ENCODE peak calls at places on chromosomes 13 and 19, in five cellular contexts. C is GM18507, E is putamen, W is left cardiac atrium, U is psoas muscle. A is an unnamed sample.
A peak's percentile ranks its signal among the peaks of the same experiment; 100 is the strongest.

GRCh38 chr13:102852556-102852955 is 6.7 kb downstream of the ERCC5 start:
- DNase-seq in C (no peak), E (no peak), W (no peak), U (no peak), A (no peak)

GRCh38 chr13:45370922-45371406 is 30.0 kb upstream of the TPT1 start:
- DNase-seq in C (peak; percentile 49), E (peak; percentile 15), W (peak; percentile 83), U (peak; percentile 80), A (peak; percentile 24)

GRCh38 chr13:32964987-32965386 is 51.2 kb upstream of the KL start:
- DNase-seq in C (no peak), E (no peak), W (no peak), U (no peak), A (no peak)

GRCh38 chr13:50116430-50116973 is 101.3 kb downstream of the KCNRG start:
- DNase-seq in C (no peak), E (no peak), W (no peak), U (no peak), A (no peak)

GRCh38 chr13:109744512-109745051 is 41.8 kb downstream of the IRS2 start:
- DNase-seq in C (no peak), E (no peak), W (peak; percentile 79), U (peak; percentile 32), A (peak; percentile 60)

GRCh38 chr13:77002590-77003190 is 10.8 kb downstream of the CLN5 start:
- DNase-seq in C (no peak), E (no peak), W (no peak), U (no peak), A (peak; percentile 43)

GRCh38 chr19:49151339-49152217 is 3.6 kb downstream of the HRC start:
- DNase-seq in C (no peak), E (no peak), W (peak; percentile 73), U (peak; percentile 80), A (no peak)

GRCh38 chr19:50803633-50804419 is 13.6 kb downstream of the ACP4 start:
- DNase-seq in C (no peak), E (no peak), W (no peak), U (no peak), A (peak; percentile 10)

GRCh38 chr19:29432677-29433076 is 93.1 kb upstream of the VSTM2B start:
- DNase-seq in C (no peak), E (no peak), W (no peak), U (no peak), A (no peak)

GRCh38 chr13:65932587-65933239 is 1297.4 kb downstream of the PCDH9 start:
- DNase-seq in C (no peak), E (no peak), W (no peak), U (no peak), A (no peak)

GRCh38 chr19:412356-413355 is 3.7 kb upstream of the C2CD4C start:
- DNase-seq in C (no peak), E (no peak), W (peak; percentile 18), U (no peak), A (no peak)

GRCh38 chr13:46624821-46625220 is 71.9 kb downstream of the LRCH1 start:
- DNase-seq in C (no peak), E (no peak), W (no peak), U (no peak), A (no peak)

GRCh38 chr13:41546372-41547252 is 89.3 kb downstream of the RGCC start:
- DNase-seq in C (no peak), E (peak; percentile 37), W (no peak), U (no peak), A (peak; percentile 47)

GRCh38 chr13:20398459-20398858 is 127.2 kb downstream of the CRYL1 start:
- DNase-seq in C (no peak), E (no peak), W (no peak), U (no peak), A (no peak)

GRCh38 chr19:51402117-51402516 is 11.7 kb upstream of the C19orf84 start:
- DNase-seq in C (no peak), E (no peak), W (no peak), U (no peak), A (no peak)

GRCh38 chr19:34128558-34129250 is 43.6 kb upstream of the LSM14A start:
- DNase-seq in C (no peak), E (no peak), W (no peak), U (no peak), A (no peak)

GRCh38 chr19:5991244-5991838 is 13.4 kb upstream of the RANBP3 start:
- DNase-seq in C (no peak), E (no peak), W (no peak), U (no peak), A (no peak)

GRCh38 chr19:5064896-5065295 is 96.0 kb downstream of the KDM4B start:
- DNase-seq in C (no peak), E (no peak), W (no peak), U (no peak), A (no peak)

GRCh38 chr13:60562081-60562764 is 165.2 kb downstream of the TDRD3 start:
- DNase-seq in C (no peak), E (no peak), W (no peak), U (no peak), A (no peak)

GRCh38 chr19:918481-919156 is 1.5 kb downstream of the KISS1R start:
- DNase-seq in C (no peak), E (no peak), W (no peak), U (no peak), A (no peak)

GRCh38 chr19:43380771-43381386 is 27.4 kb downstream of the CD177 start:
- DNase-seq in C (no peak), E (no peak), W (no peak), U (no peak), A (no peak)

GRCh38 chr13:100976993-100977392 is 302.4 kb upstream of the TMTC4 start:
- DNase-seq in C (no peak), E (no peak), W (no peak), U (no peak), A (no peak)

GRCh38 chr13:112849500-112849899 is 119.5 kb upstream of the MCF2L start:
- DNase-seq in C (no peak), E (no peak), W (no peak), U (no peak), A (peak; percentile 33)

GRCh38 chr13:98442391-98443230 is 134.3 kb downstream of the STK24 start:
- DNase-seq in C (no peak), E (no peak), W (no peak), U (no peak), A (no peak)

A was measured in pons.